ENCODE peak calls at places on chromosomes 16 and 17, in four cellular contexts. S is A549, D is GM23248, G is small intestine. J is an unnamed sample.

GRCh38 chr17:74343526-74344284 is 17.7 kb downstream of the KIF19 start:
- DNase-seq in S (no peak), D (no peak), G (no peak), J (no peak)

GRCh38 chr16:81319221-81319912 is 4.6 kb downstream of the GAN start:
- DNase-seq in S (peak; percentile 22), D (peak; percentile 79), G (no peak), J (no peak)

GRCh38 chr16:3577302-3577752 is at the start of gene NLRC3:
- DNase-seq in S (no peak), D (no peak), G (peak; percentile 31), J (peak; percentile 66)

GRCh38 chr16:30724641-30725464 is 23.4 kb upstream of the PHKG2 start:
- DNase-seq in S (no peak), D (no peak), G (no peak), J (no peak)

GRCh38 chr17:57874434-57875108 is 24.7 kb upstream of the MRPS23 start:
- DNase-seq in S (no peak), D (peak; percentile 98), G (no peak), J (no peak)

GRCh38 chr17:18070861-18071340 is 16.8 kb upstream of the DRG2 start:
- DNase-seq in S (no peak), D (peak; percentile 68), G (no peak), J (no peak)

GRCh38 chr17:31724619-31725018 is 134.4 kb downstream of the COPRS start:
- DNase-seq in S (no peak), D (no peak), G (no peak), J (no peak)

GRCh38 chr16:4081035-4081434 is 35.2 kb downstream of the ADCY9 start:
- DNase-seq in S (no peak), D (no peak), G (peak; percentile 47), J (no peak)

GRCh38 chr16:19710191-19710908 is 7.7 kb downstream of the KNOP1 start:
- DNase-seq in S (no peak), D (no peak), G (no peak), J (no peak)

GRCh38 chr16:9191274-9191850 is 99.9 kb downstream of the HAPSTR1 start:
- DNase-seq in S (no peak), D (no peak), G (no peak), J (no peak)

GRCh38 chr16:66948034-66948821 is 12.8 kb upstream of the CES3 start:
- DNase-seq in S (no peak), D (peak; percentile 51), G (peak; percentile 73), J (no peak)

GRCh38 chr16:86252596-86252995 is 257.7 kb upstream of the FOXF1 start:
- DNase-seq in S (peak; percentile 35), D (peak; percentile 49), G (peak; percentile 8), J (no peak)

GRCh38 chr17:66635646-66636045 is 199.3 kb upstream of the CACNG5 start:
- DNase-seq in S (no peak), D (no peak), G (no peak), J (no peak)

GRCh38 chr17:47013341-47013740 is 34.3 kb upstream of the RPRML start:
- DNase-seq in S (no peak), D (peak; percentile 8), G (no peak), J (no peak)

GRCh38 chr16:11160676-11161115 is 95.3 kb downstream of the SOCS1 start:
- DNase-seq in S (no peak), D (peak; percentile 24), G (no peak), J (no peak)

GRCh38 chr17:44086364-44087311 is 16.1 kb downstream of the G6PC3 start:
- DNase-seq in S (peak; percentile 87), D (peak; percentile 99), G (no peak), J (peak; percentile 33)

GRCh38 chr16:27806388-27806787 is 256.4 kb downstream of the KATNIP start:
- DNase-seq in S (no peak), D (no peak), G (no peak), J (no peak)

GRCh38 chr17:22703786-22704441 is 1011.6 kb downstream of the KCNJ18 start:
- DNase-seq in S (peak; percentile 21), D (no peak), G (no peak), J (no peak)

GRCh38 chr17:7064248-7064647 is 15.8 kb downstream of the CLEC10A start:
- DNase-seq in S (no peak), D (peak; percentile 19), G (no peak), J (no peak)

GRCh38 chr17:58268326-58268725 is 12.4 kb downstream of the MPO start:
- DNase-seq in S (no peak), D (no peak), G (no peak), J (no peak)

GRCh38 chr17:1865252-1866037 is 35.6 kb downstream of the RPA1 start:
- DNase-seq in S (peak; percentile 51), D (peak; percentile 50), G (peak; percentile 71), J (peak; percentile 40)

GRCh38 chr16:29806096-29806579 is at the start of gene MAZ:
- DNase-seq in S (peak; percentile 96), D (no peak), G (no peak), J (peak; percentile 77)

GRCh38 chr17:78718575-78719209 is 63.4 kb downstream of the CYTH1 start:
- DNase-seq in S (no peak), D (no peak), G (no peak), J (no peak)
- H3K4me1 ChIP-seq in S (peaks cover 53% of the 10 kb centered on the region), D (peaks cover 36% of the 10 kb centered on the region), G (peaks cover 36% of the 10 kb centered on the region), J (peaks cover 94% of the 10 kb centered on the region)

GRCh38 chr16:67986949-67987348 is 6.7 kb upstream of the DPEP3 start:
- DNase-seq in S (no peak), D (no peak), G (no peak), J (no peak)
- H3K4me1 ChIP-seq in S (peaks cover 7% of the 10 kb centered on the region), D (no peaks in the 10 kb centered on the region), G (no peaks in the 10 kb centered on the region), J (peaks cover 23% of the 10 kb centered on the region)

GRCh38 chr17:40323317-40323716 is 14.3 kb downstream of the RARA start:
- DNase-seq in S (no peak), D (no peak), G (no peak), J (no peak)

GRCh38 chr17:40322417-40323315 is 13.7 kb downstream of the RARA start:
- DNase-seq in S (peak; percentile 82), D (peak; percentile 89), G (peak; percentile 65), J (peak; percentile 86)

GRCh38 chr17:40325156-40326013 is 16.4 kb downstream of the RARA start:
- DNase-seq in S (no peak), D (no peak), G (no peak), J (peak; percentile 42)

GRCh38 chr17:40321502-40322416 is 12.8 kb downstream of the RARA start:
- DNase-seq in S (no peak), D (no peak), G (no peak), J (no peak)

DNA sequence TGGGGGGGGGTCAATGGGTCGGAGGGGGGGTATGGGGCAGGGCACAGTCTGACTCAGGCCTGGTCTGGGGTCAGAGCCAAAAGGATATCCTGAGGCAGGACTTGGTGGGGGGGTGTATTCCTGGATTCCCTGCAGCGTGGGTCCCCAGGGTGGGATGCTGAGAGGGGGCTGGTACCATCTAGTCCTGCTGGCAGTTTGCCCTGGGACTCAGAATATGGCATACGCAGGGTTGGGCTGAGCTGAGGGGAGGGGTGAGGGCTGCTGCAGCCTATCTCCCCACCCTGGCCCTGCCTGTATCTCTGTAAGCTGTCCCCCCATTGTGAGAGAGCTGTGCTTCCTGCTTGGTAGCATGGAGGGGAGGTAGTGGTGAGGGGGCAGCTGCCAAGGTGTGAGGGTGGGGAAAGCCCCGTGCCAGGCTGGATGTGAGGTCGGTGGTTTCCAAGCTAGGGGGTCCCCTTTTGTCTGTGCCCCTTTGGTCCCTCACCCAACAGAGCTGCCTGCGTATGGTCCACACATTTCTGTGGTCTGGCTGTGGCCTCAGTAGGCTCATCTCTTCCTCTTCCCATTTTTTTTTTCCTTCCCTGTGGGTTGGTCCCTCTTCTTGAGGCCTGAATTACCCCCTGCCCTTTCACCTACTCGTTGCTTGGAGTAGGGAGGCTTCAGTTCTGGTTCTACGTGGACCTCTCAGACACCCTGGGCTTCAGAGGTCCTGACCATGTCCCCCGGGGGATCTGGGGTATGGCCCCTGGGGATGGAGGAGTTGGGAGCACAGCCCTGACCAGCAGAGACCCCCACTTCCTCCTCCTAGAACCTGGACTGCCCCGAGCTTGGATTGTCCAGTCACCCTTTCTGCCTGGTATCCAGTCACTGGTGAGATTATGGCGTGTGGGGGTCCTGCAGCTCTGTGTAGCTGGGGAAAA is 15.0 kb downstream of the RARA start:
- DNase-seq in S (no peak), D (peak; percentile 73), G (no peak), J (no peak)
- H3K4me1 ChIP-seq in S (peaks cover 96% of the 10 kb centered on the region), D (peaks cover 83% of the 10 kb centered on the region), G (peaks cover 42% of the 10 kb centered on the region), J (peaks cover 91% of the 10 kb centered on the region)

GRCh38 chr16:56421313-56421712 is 4.0 kb downstream of the AMFR start:
- DNase-seq in S (no peak), D (no peak), G (no peak), J (no peak)

GRCh38 chr16:56421976-56422669 is 3.2 kb downstream of the AMFR start:
- DNase-seq in S (no peak), D (no peak), G (no peak), J (no peak)

GRCh38 chr16:56420613-56421012 is 4.7 kb downstream of the AMFR start:
- DNase-seq in S (no peak), D (no peak), G (no peak), J (no peak)

GRCh38 chr16:56417138-56417537 is 8.2 kb downstream of the AMFR start:
- DNase-seq in S (no peak), D (no peak), G (no peak), J (no peak)

DNA sequence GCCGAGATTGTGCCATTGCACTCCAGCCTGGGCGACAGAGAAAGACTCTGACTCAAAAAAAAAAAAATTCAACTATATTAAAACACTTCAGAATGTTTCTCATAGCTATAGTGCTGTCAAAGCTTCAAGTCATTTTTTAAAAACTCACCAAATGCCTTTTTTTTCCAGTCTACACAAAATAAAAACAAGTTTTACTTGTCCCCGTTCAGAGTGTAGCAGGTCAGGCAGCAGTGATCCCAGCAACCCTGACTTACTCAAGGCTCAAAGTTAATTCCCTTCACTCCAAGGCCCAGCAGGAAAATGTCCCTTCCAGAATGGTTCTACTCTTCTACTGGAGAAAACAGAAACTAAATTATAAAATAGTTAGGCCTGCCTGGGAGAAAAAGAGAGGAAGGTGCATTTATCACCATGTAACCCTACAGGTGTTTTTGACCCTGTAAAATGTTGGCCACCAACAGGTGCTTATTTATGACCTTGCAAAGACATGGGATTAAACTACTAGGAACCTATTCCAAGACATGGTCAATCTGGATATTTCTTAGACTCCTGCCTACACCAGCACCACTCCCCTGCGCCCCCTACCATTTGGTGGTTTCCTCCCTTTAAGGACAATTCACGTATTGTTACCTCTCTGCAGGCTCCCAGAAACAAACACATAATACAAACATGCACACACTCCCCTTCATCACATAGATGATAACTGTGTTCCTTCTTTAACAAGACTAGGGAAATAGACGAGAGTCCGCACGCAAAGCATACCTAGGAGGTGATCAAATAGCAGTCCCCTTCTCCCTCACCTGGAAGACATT is 5.4 kb downstream of the AMFR start:
- DNase-seq in S (no peak), D (no peak), G (no peak), J (no peak)
- H3K4me1 ChIP-seq in S (peaks cover 33% of the 10 kb centered on the region), D (peaks cover 35% of the 10 kb centered on the region), G (peaks cover 14% of the 10 kb centered on the region), J (peaks cover 15% of the 10 kb centered on the region)

GRCh38 chr16:89067677-89068076 is 26.0 kb upstream of the ACSF3 start:
- DNase-seq in S (no peak), D (no peak), G (no peak), J (no peak)

GRCh38 chr16:89066746-89067145 is 26.9 kb upstream of the ACSF3 start:
- DNase-seq in S (no peak), D (no peak), G (no peak), J (no peak)

GRCh38 chr16:89064606-89065444 is 28.8 kb upstream of the ACSF3 start:
- DNase-seq in S (no peak), D (no peak), G (no peak), J (no peak)

GRCh38 chr16:89063768-89064320 is 29.8 kb upstream of the ACSF3 start:
- DNase-seq in S (no peak), D (no peak), G (no peak), J (no peak)

DNA sequence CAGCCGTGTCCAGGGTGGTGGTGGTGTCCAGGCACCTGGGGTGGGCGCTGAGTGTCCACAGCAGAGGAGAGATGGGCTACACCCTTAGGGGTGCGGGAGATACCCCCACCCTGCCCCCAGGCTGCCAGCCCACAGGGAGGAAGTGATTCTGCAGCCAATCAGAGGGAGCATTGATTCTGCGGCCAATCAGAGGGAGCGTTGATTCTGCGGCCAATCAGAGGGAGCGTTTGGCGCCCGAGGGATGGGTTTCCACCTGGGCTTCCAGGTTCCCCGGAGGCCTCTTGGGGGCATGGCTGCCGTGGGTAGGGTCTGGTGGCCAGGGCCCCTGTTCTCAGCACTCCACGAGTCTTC is 28.2 kb upstream of the ACSF3 start:
- DNase-seq in S (no peak), D (no peak), G (no peak), J (no peak)
- H3K4me1 ChIP-seq in S (no peaks in the 10 kb centered on the region), D (no peaks in the 10 kb centered on the region), G (no peaks in the 10 kb centered on the region), J (no peaks in the 10 kb centered on the region)

J was measured in CD8-positive, alpha-beta T cell.